ENCODE peak calls at places on chromosomes 3 and 15, in eight cellular contexts. One of them, this sample, is unnamed.

GRCh38 chr3:45008117-45008516 is 18.0 kb upstream of the CLEC3B start:
- DNase-seq in coronary artery: no peak
- DNase-seq in iPS DF 6.9: no peak
- DNase-seq in heart left ventricle: no peak
- DNase-seq in CD4-positive, CD25-positive, alpha-beta regulatory T cell: no peak
- DNase-seq in IMR-90: peak
- DNase-seq in left ventricle myocardium inferior: no peak
- DNase-seq in PC-3: no peak
- DNase-seq in this sample: peak

GRCh38 chr3:149277338-149277813 is 55.7 kb upstream of the CP start:
- DNase-seq in coronary artery: no peak
- DNase-seq in iPS DF 6.9: no peak
- DNase-seq in heart left ventricle: no peak
- DNase-seq in CD4-positive, CD25-positive, alpha-beta regulatory T cell: no peak
- DNase-seq in IMR-90: peak
- DNase-seq in left ventricle myocardium inferior: no peak
- DNase-seq in PC-3: peak
- DNase-seq in this sample: peak

GRCh38 chr15:59437777-59438574 is at the start of gene FAM81A:
- DNase-seq in coronary artery: peak
- DNase-seq in iPS DF 6.9: no peak
- DNase-seq in heart left ventricle: peak
- DNase-seq in CD4-positive, CD25-positive, alpha-beta regulatory T cell: no peak
- DNase-seq in IMR-90: peak
- DNase-seq in left ventricle myocardium inferior: peak
- DNase-seq in PC-3: peak
- DNase-seq in this sample: peak

GRCh38 chr3:195286115-195286872 is 15.3 kb upstream of the XXYLT1 start:
- DNase-seq in coronary artery: no peak
- DNase-seq in iPS DF 6.9: no peak
- DNase-seq in heart left ventricle: no peak
- DNase-seq in CD4-positive, CD25-positive, alpha-beta regulatory T cell: no peak
- DNase-seq in IMR-90: peak
- DNase-seq in left ventricle myocardium inferior: no peak
- DNase-seq in PC-3: peak
- DNase-seq in this sample: peak

GRCh38 chr3:82100378-82100777 is 338.9 kb upstream of the GBE1 start:
- DNase-seq in coronary artery: no peak
- DNase-seq in iPS DF 6.9: no peak
- DNase-seq in heart left ventricle: no peak
- DNase-seq in CD4-positive, CD25-positive, alpha-beta regulatory T cell: no peak
- DNase-seq in IMR-90: peak
- DNase-seq in left ventricle myocardium inferior: no peak
- DNase-seq in PC-3: no peak
- DNase-seq in this sample: peak

GRCh38 chr3:193819117-193819978 is 226.3 kb downstream of the OPA1 start:
- DNase-seq in coronary artery: no peak
- DNase-seq in iPS DF 6.9: no peak
- DNase-seq in heart left ventricle: no peak
- DNase-seq in CD4-positive, CD25-positive, alpha-beta regulatory T cell: no peak
- DNase-seq in IMR-90: no peak
- DNase-seq in left ventricle myocardium inferior: no peak
- DNase-seq in PC-3: no peak
- DNase-seq in this sample: no peak

GRCh38 chr3:165210727-165211126 is 14.5 kb upstream of the SLITRK3 start:
- DNase-seq in coronary artery: no peak
- DNase-seq in iPS DF 6.9: no peak
- DNase-seq in heart left ventricle: no peak
- DNase-seq in CD4-positive, CD25-positive, alpha-beta regulatory T cell: no peak
- DNase-seq in IMR-90: no peak
- DNase-seq in left ventricle myocardium inferior: no peak
- DNase-seq in PC-3: no peak
- DNase-seq in this sample: no peak

GRCh38 chr3:126290325-126290724 is 66.9 kb downstream of the KLF15 start:
- DNase-seq in coronary artery: no peak
- DNase-seq in iPS DF 6.9: no peak
- DNase-seq in heart left ventricle: no peak
- DNase-seq in CD4-positive, CD25-positive, alpha-beta regulatory T cell: no peak
- DNase-seq in IMR-90: no peak
- DNase-seq in left ventricle myocardium inferior: no peak
- DNase-seq in PC-3: no peak
- DNase-seq in this sample: no peak

GRCh38 chr3:156781310-156782230 is 44.6 kb upstream of the LEKR1 start:
- DNase-seq in coronary artery: no peak
- DNase-seq in iPS DF 6.9: no peak
- DNase-seq in heart left ventricle: no peak
- DNase-seq in CD4-positive, CD25-positive, alpha-beta regulatory T cell: no peak
- DNase-seq in IMR-90: peak
- DNase-seq in left ventricle myocardium inferior: no peak
- DNase-seq in PC-3: peak
- DNase-seq in this sample: peak

GRCh38 chr3:58198804-58199203 is 12.0 kb downstream of the DNASE1L3 start:
- DNase-seq in coronary artery: no peak
- DNase-seq in iPS DF 6.9: no peak
- DNase-seq in heart left ventricle: no peak
- DNase-seq in CD4-positive, CD25-positive, alpha-beta regulatory T cell: no peak
- DNase-seq in IMR-90: no peak
- DNase-seq in left ventricle myocardium inferior: no peak
- DNase-seq in PC-3: no peak
- DNase-seq in this sample: no peak

GRCh38 chr3:43707998-43708397 is 17.3 kb downstream of the ABHD5 start:
- DNase-seq in coronary artery: no peak
- DNase-seq in iPS DF 6.9: no peak
- DNase-seq in heart left ventricle: no peak
- DNase-seq in CD4-positive, CD25-positive, alpha-beta regulatory T cell: no peak
- DNase-seq in IMR-90: peak
- DNase-seq in left ventricle myocardium inferior: no peak
- DNase-seq in PC-3: peak
- DNase-seq in this sample: peak

DNA sequence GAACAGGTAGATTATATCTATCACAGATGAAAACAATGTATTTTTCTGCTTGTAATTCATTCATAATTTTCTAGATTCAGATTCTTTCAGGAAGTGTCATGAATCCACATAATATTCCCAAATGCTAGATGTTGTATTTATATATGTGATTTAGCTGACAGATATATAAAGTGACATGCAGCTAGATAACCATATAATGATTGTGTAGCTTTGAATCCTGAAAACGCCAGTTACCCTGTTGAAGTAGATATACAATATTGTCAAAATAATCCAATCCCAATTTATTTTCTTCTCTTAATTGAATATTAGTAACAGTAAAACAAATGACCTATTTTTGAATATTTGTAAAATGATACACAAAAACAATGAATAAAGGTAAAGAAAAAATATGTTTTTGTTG is 738.4 kb downstream of the CADM2 start:
- DNase-seq in coronary artery: no peak
- DNase-seq in iPS DF 6.9: no peak
- DNase-seq in heart left ventricle: no peak
- DNase-seq in CD4-positive, CD25-positive, alpha-beta regulatory T cell: no peak
- DNase-seq in IMR-90: no peak
- DNase-seq in left ventricle myocardium inferior: no peak
- DNase-seq in PC-3: no peak
- DNase-seq in this sample: no peak
- H3K4me3 ChIP-seq in coronary artery: no peak
- H3K4me3 ChIP-seq in iPS DF 6.9: no peak
- H3K4me3 ChIP-seq in heart left ventricle: no peak
- H3K4me3 ChIP-seq in CD4-positive, CD25-positive, alpha-beta regulatory T cell: no peak
- H3K4me3 ChIP-seq in IMR-90: no peak
- H3K4me3 ChIP-seq in left ventricle myocardium inferior: no peak
- H3K4me3 ChIP-seq in PC-3: no peak
- H3K4me3 ChIP-seq in this sample: no peak

GRCh38 chr3:50518441-50518840 is 15.0 kb upstream of the CACNA2D2 start:
- DNase-seq in coronary artery: no peak
- DNase-seq in iPS DF 6.9: no peak
- DNase-seq in heart left ventricle: no peak
- DNase-seq in CD4-positive, CD25-positive, alpha-beta regulatory T cell: no peak
- DNase-seq in IMR-90: no peak
- DNase-seq in left ventricle myocardium inferior: no peak
- DNase-seq in PC-3: no peak
- DNase-seq in this sample: no peak

GRCh38 chr3:50517721-50518206 is 14.3 kb upstream of the CACNA2D2 start:
- DNase-seq in coronary artery: no peak
- DNase-seq in iPS DF 6.9: no peak
- DNase-seq in heart left ventricle: no peak
- DNase-seq in CD4-positive, CD25-positive, alpha-beta regulatory T cell: no peak
- DNase-seq in IMR-90: no peak
- DNase-seq in left ventricle myocardium inferior: no peak
- DNase-seq in PC-3: no peak
- DNase-seq in this sample: no peak

GRCh38 chr3:50516048-50516871 is 12.8 kb upstream of the CACNA2D2 start:
- DNase-seq in coronary artery: no peak
- DNase-seq in iPS DF 6.9: peak
- DNase-seq in heart left ventricle: peak
- DNase-seq in CD4-positive, CD25-positive, alpha-beta regulatory T cell: no peak
- DNase-seq in IMR-90: no peak
- DNase-seq in left ventricle myocardium inferior: peak
- DNase-seq in PC-3: no peak
- DNase-seq in this sample: no peak

GRCh38 chr3:50512131-50512530 is 8.7 kb upstream of the CACNA2D2 start:
- DNase-seq in coronary artery: no peak
- DNase-seq in iPS DF 6.9: no peak
- DNase-seq in heart left ventricle: no peak
- DNase-seq in CD4-positive, CD25-positive, alpha-beta regulatory T cell: no peak
- DNase-seq in IMR-90: no peak
- DNase-seq in left ventricle myocardium inferior: no peak
- DNase-seq in PC-3: no peak
- DNase-seq in this sample: no peak

DNA sequence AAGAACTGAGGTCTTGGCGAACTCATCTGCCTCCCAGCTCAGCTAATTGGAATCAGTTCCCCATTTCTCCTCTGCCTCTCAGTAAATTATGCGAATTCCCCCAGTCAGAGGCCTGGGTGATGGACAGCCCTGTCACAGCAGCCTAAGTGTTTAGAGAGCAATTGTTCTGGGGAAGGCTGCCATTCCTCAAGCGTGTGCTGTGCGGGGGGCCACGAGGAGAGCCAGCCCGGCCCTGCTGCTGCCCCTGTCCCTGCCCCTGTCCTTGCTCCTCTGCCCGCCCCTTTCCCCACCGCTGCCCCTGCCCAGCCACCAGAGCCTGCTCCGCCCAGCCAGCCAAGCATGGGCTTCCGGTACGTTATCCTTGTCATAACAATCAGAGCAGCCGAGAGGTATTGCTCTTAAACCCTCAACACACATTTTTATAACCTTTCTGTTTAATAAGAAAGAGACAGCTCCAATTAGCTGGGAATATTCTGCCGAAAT is 12.2 kb upstream of the CACNA2D2 start:
- DNase-seq in coronary artery: no peak
- DNase-seq in iPS DF 6.9: no peak
- DNase-seq in heart left ventricle: peak
- DNase-seq in CD4-positive, CD25-positive, alpha-beta regulatory T cell: no peak
- DNase-seq in IMR-90: no peak
- DNase-seq in left ventricle myocardium inferior: peak
- DNase-seq in PC-3: no peak
- DNase-seq in this sample: no peak
- H3K27ac ChIP-seq in coronary artery: no peak
- H3K27ac ChIP-seq in iPS DF 6.9: no peak
- H3K27ac ChIP-seq in heart left ventricle: peak
- H3K27ac ChIP-seq in CD4-positive, CD25-positive, alpha-beta regulatory T cell: no peak
- H3K27ac ChIP-seq in IMR-90: no peak
- H3K27ac ChIP-seq in left ventricle myocardium inferior: peak
- H3K27ac ChIP-seq in PC-3: no peak
- H3K27ac ChIP-seq in this sample: no peak

GRCh38 chr15:73997986-73998385 is 3.5 kb downstream of the PML start:
- DNase-seq in coronary artery: no peak
- DNase-seq in iPS DF 6.9: no peak
- DNase-seq in heart left ventricle: no peak
- DNase-seq in CD4-positive, CD25-positive, alpha-beta regulatory T cell: no peak
- DNase-seq in IMR-90: no peak
- DNase-seq in left ventricle myocardium inferior: no peak
- DNase-seq in PC-3: no peak
- DNase-seq in this sample: no peak

GRCh38 chr15:73996267-73996666 is 1.8 kb downstream of the PML start:
- DNase-seq in coronary artery: no peak
- DNase-seq in iPS DF 6.9: no peak
- DNase-seq in heart left ventricle: no peak
- DNase-seq in CD4-positive, CD25-positive, alpha-beta regulatory T cell: no peak
- DNase-seq in IMR-90: no peak
- DNase-seq in left ventricle myocardium inferior: no peak
- DNase-seq in PC-3: no peak
- DNase-seq in this sample: no peak

GRCh38 chr15:73994419-73994883 is at the start of gene PML:
- DNase-seq in coronary artery: peak
- DNase-seq in iPS DF 6.9: peak
- DNase-seq in heart left ventricle: peak
- DNase-seq in CD4-positive, CD25-positive, alpha-beta regulatory T cell: peak
- DNase-seq in IMR-90: peak
- DNase-seq in left ventricle myocardium inferior: peak
- DNase-seq in PC-3: peak
- DNase-seq in this sample: peak

GRCh38 chr15:73994912-73995622 is 551 bp downstream of the PML start:
- DNase-seq in coronary artery: no peak
- DNase-seq in iPS DF 6.9: no peak
- DNase-seq in heart left ventricle: no peak
- DNase-seq in CD4-positive, CD25-positive, alpha-beta regulatory T cell: no peak
- DNase-seq in IMR-90: no peak
- DNase-seq in left ventricle myocardium inferior: no peak
- DNase-seq in PC-3: no peak
- DNase-seq in this sample: no peak

GRCh38 chr15:73996939-73997338 is 2.4 kb downstream of the PML start:
- DNase-seq in coronary artery: no peak
- DNase-seq in iPS DF 6.9: no peak
- DNase-seq in heart left ventricle: no peak
- DNase-seq in CD4-positive, CD25-positive, alpha-beta regulatory T cell: peak
- DNase-seq in IMR-90: no peak
- DNase-seq in left ventricle myocardium inferior: no peak
- DNase-seq in PC-3: no peak
- DNase-seq in this sample: no peak
- H3K4me3 ChIP-seq in coronary artery: peak
- H3K4me3 ChIP-seq in iPS DF 6.9: no peak
- H3K4me3 ChIP-seq in heart left ventricle: peak
- H3K4me3 ChIP-seq in CD4-positive, CD25-positive, alpha-beta regulatory T cell: peak
- H3K4me3 ChIP-seq in IMR-90: peak
- H3K4me3 ChIP-seq in left ventricle myocardium inferior: peak
- H3K4me3 ChIP-seq in PC-3: peak
- H3K4me3 ChIP-seq in this sample: peak

GRCh38 chr3:12579919-12580318 is 23.0 kb downstream of the MKRN2 start:
- DNase-seq in coronary artery: no peak
- DNase-seq in iPS DF 6.9: no peak
- DNase-seq in heart left ventricle: no peak
- DNase-seq in CD4-positive, CD25-positive, alpha-beta regulatory T cell: no peak
- DNase-seq in IMR-90: peak
- DNase-seq in left ventricle myocardium inferior: no peak
- DNase-seq in PC-3: no peak
- DNase-seq in this sample: peak

GRCh38 chr3:12577379-12577778 is 20.5 kb downstream of the MKRN2 start:
- DNase-seq in coronary artery: no peak
- DNase-seq in iPS DF 6.9: no peak
- DNase-seq in heart left ventricle: no peak
- DNase-seq in CD4-positive, CD25-positive, alpha-beta regulatory T cell: no peak
- DNase-seq in IMR-90: no peak
- DNase-seq in left ventricle myocardium inferior: no peak
- DNase-seq in PC-3: no peak
- DNase-seq in this sample: no peak

GRCh38 chr3:12582730-12583129 is 25.8 kb downstream of the MKRN2 start:
- DNase-seq in coronary artery: no peak
- DNase-seq in iPS DF 6.9: no peak
- DNase-seq in heart left ventricle: no peak
- DNase-seq in CD4-positive, CD25-positive, alpha-beta regulatory T cell: no peak
- DNase-seq in IMR-90: no peak
- DNase-seq in left ventricle myocardium inferior: no peak
- DNase-seq in PC-3: no peak
- DNase-seq in this sample: no peak

GRCh38 chr3:12578742-12579141 is 21.9 kb downstream of the MKRN2 start:
- DNase-seq in coronary artery: no peak
- DNase-seq in iPS DF 6.9: no peak
- DNase-seq in heart left ventricle: no peak
- DNase-seq in CD4-positive, CD25-positive, alpha-beta regulatory T cell: no peak
- DNase-seq in IMR-90: no peak
- DNase-seq in left ventricle myocardium inferior: no peak
- DNase-seq in PC-3: no peak
- DNase-seq in this sample: no peak

GRCh38 chr3:12579456-12579855 is 22.6 kb downstream of the MKRN2 start:
- DNase-seq in coronary artery: no peak
- DNase-seq in iPS DF 6.9: no peak
- DNase-seq in heart left ventricle: no peak
- DNase-seq in CD4-positive, CD25-positive, alpha-beta regulatory T cell: no peak
- DNase-seq in IMR-90: no peak
- DNase-seq in left ventricle myocardium inferior: no peak
- DNase-seq in PC-3: no peak
- DNase-seq in this sample: no peak
- H3K27ac ChIP-seq in coronary artery: no peak
- H3K27ac ChIP-seq in iPS DF 6.9: no peak
- H3K27ac ChIP-seq in heart left ventricle: no peak
- H3K27ac ChIP-seq in CD4-positive, CD25-positive, alpha-beta regulatory T cell: no peak
- H3K27ac ChIP-seq in IMR-90: no peak
- H3K27ac ChIP-seq in left ventricle myocardium inferior: peak
- H3K27ac ChIP-seq in PC-3: peak
- H3K27ac ChIP-seq in this sample: no peak